ENCODE peak calls at places on chromosomes 16 and 17, in five cellular contexts. I is nucleus accumbens, V is GOT3, X is hippocampal formation, H is T-helper 22 cell. Y is an unnamed sample.

GRCh38 chr16:11164482-11165270 is 91.3 kb downstream of the SOCS1 start:
- DNase-seq in I (no peak), H (no peak), V (no peak), X (no peak), Y (no peak)

GRCh38 chr16:58684001-58684353 is 593 bp downstream of the SLC38A7 start:
- DNase-seq in V (no peak), H (no peak), X (no peak), I (no peak), Y (no peak)

GRCh38 chr16:66438536-66438935 is 11.4 kb downstream of the BEAN1 start:
- DNase-seq in V (no peak), I (no peak), H (no peak), X (no peak), Y (no peak)

GRCh38 chr16:65717006-65717720 is 595.3 kb upstream of the CDH11 start:
- DNase-seq in V (no peak), H (no peak), I (no peak), X (no peak), Y (no peak)

GRCh38 chr16:72287646-72288045 is 115.7 kb upstream of the PMFBP1 start:
- DNase-seq in H (no peak), V (no peak), I (no peak), X (no peak), Y (no peak)

GRCh38 chr16:69833357-69833781 is 71.2 kb downstream of the WWP2 start:
- DNase-seq in I (no peak), H (no peak), X (no peak), V (no peak), Y (no peak)

GRCh38 chr17:2792541-2793169 is 3.6 kb upstream of the RAP1GAP2 start:
- DNase-seq in I (no peak), X (no peak), H (no peak), V (no peak), Y (no peak)

GRCh38 chr16:31273676-31274075 is 13.9 kb downstream of the ITGAM start:
- DNase-seq in I (no peak), X (no peak), H (no peak), V (no peak), Y (no peak)

GRCh38 chr16:49855280-49855821 is 561 bp downstream of the ZNF423 start:
- DNase-seq in H (peak), X (peak), I (peak), V (peak), Y (peak)

GRCh38 chr17:28745777-28746473 is 2.1 kb downstream of the TRAF4 start:
- DNase-seq in X (no peak), V (no peak), I (no peak), H (no peak), Y (no peak)

GRCh38 chr17:596763-597644 is 117.6 kb downstream of the VPS53 start:
- DNase-seq in I (no peak), V (no peak), X (no peak), H (no peak), Y (no peak)

GRCh38 chr16:48613061-48613957 is 3.3 kb upstream of the N4BP1 start:
- DNase-seq in V (no peak), X (no peak), H (peak), I (no peak), Y (no peak)

GRCh38 chr17:82350182-82351030 is 8.6 kb upstream of the TEX19 start:
- DNase-seq in H (no peak), X (no peak), V (no peak), I (no peak), Y (no peak)

GRCh38 chr16:26186221-26186620 is 494.5 kb downstream of the HS3ST4 start:
- DNase-seq in I (no peak), H (no peak), V (no peak), X (no peak), Y (no peak)

GRCh38 chr16:67594956-67595355 is 32.6 kb downstream of the CTCF start:
- DNase-seq in H (no peak), I (no peak), V (no peak), X (no peak), Y (no peak)

GRCh38 chr16:81081007-81081406 is 4.0 kb upstream of the C16orf46 start:
- DNase-seq in I (no peak), X (no peak), V (no peak), H (no peak), Y (no peak)

GRCh38 chr17:75557075-75557851 is 30.3 kb upstream of the MYO15B start:
- DNase-seq in V (no peak), H (no peak), I (peak), X (peak), Y (peak)

GRCh38 chr17:47252209-47252608 is 1.4 kb upstream of the ITGB3 start:
- DNase-seq in I (no peak), V (no peak), H (no peak), X (no peak), Y (no peak)

GRCh38 chr17:958712-959451 is 20.7 kb downstream of the NXN start:
- DNase-seq in H (no peak), V (no peak), I (no peak), X (no peak), Y (no peak)

GRCh38 chr17:61196302-61196704 is 203.3 kb upstream of the TBX2 start:
- DNase-seq in I (no peak), V (no peak), H (no peak), X (no peak), Y (no peak)

GRCh38 chr16:81889896-81890634 is 111.0 kb downstream of the PLCG2 start:
- DNase-seq in I (peak), H (peak), X (peak), V (no peak), Y (peak)

GRCh38 chr17:48024149-48025039 is 13.2 kb downstream of the COPZ2 start:
- DNase-seq in H (no peak), V (no peak), X (no peak), I (no peak), Y (no peak)

GRCh38 chr17:37478187-37478586 is 11.5 kb upstream of the DUSP14 start:
- DNase-seq in I (no peak), H (no peak), V (no peak), X (no peak), Y (no peak)

GRCh38 chr17:2949469-2950044 is 113.8 kb downstream of the OR1D5 start:
- DNase-seq in H (no peak), I (no peak), X (no peak), V (peak), Y (no peak)

GRCh38 chr17:27463235-27463677 is 7.0 kb downstream of the KSR1 start:
- DNase-seq in H (no peak), X (no peak), I (no peak), V (no peak), Y (no peak)

GRCh38 chr16:27761816-27762215 is 211.9 kb downstream of the KATNIP start:
- DNase-seq in X (no peak), V (no peak), H (no peak), I (no peak), Y (no peak)

GRCh38 chr16:85557083-85557975 is 55.8 kb upstream of the GSE1 start:
- DNase-seq in H (peak), X (no peak), V (no peak), I (no peak), Y (peak)

GRCh38 chr17:17749921-17750320 is 68.7 kb downstream of the RAI1 start:
- DNase-seq in X (peak), V (no peak), H (peak), I (peak), Y (peak)

GRCh38 chr16:29678691-29679267 is at the start of gene QPRT:
- DNase-seq in H (no peak), I (peak), V (no peak), X (peak), Y (no peak)